ENCODE peak calls at places on chromosomes 1 and 21, in seven cellular contexts. T is GM12865, F is epithelial cell of esophagus, E is mucosa of descending colon, G is GM12864, N is sigmoid colon, V is mesothelial cell of epicardium. O is an unnamed sample.

GRCh38 chr1:45928486-45929205 is 125.2 kb downstream of the MAST2 start:
- DNase-seq in T (no peak), F (no peak), E (no peak), G (no peak), N (no peak), V (no peak), O (no peak)

GRCh38 chr1:209199371-209199770 is 384.1 kb upstream of the CAMK1G start:
- DNase-seq in T (no peak), F (no peak), E (no peak), G (no peak), N (no peak), V (no peak), O (no peak)

GRCh38 chr1:23838401-23838866 is 13.2 kb upstream of the HMGCL start:
- DNase-seq in T (peak), F (peak), E (peak), G (no peak), N (peak), V (peak), O (no peak)

GRCh38 chr1:147389532-147390184 is 147.2 kb downstream of the CHD1L start:
- DNase-seq in T (peak), F (peak), E (peak), G (no peak), N (no peak), V (no peak), O (peak)

GRCh38 chr1:174890024-174890423 is 109.7 kb upstream of the CACYBP start:
- DNase-seq in T (no peak), F (peak), E (no peak), G (no peak), N (no peak), V (no peak), O (no peak)

GRCh38 chr1:233627376-233627775 is 13.5 kb downstream of the KCNK1 start:
- DNase-seq in T (peak), F (peak), E (no peak), G (no peak), N (no peak), V (no peak), O (no peak)

GRCh38 chr1:74933500-74933899 is 200.5 kb downstream of the TYW3 start:
- DNase-seq in T (no peak), F (no peak), E (no peak), G (no peak), N (no peak), V (no peak), O (no peak)

GRCh38 chr1:97159342-97159741 is 437.8 kb downstream of the PTBP2 start:
- DNase-seq in T (peak), F (no peak), E (no peak), G (no peak), N (no peak), V (no peak), O (no peak)

GRCh38 chr1:219381396-219381795 is 207.7 kb downstream of the LYPLAL1 start:
- DNase-seq in T (no peak), F (no peak), E (no peak), G (no peak), N (no peak), V (no peak), O (no peak)

GRCh38 chr1:160429702-160430535 is 29.6 kb downstream of the VANGL2 start:
- DNase-seq in T (peak), F (no peak), E (no peak), G (peak), N (no peak), V (no peak), O (no peak)

GRCh38 chr1:24418898-24419628 is 3.5 kb downstream of the NIPAL3 start:
- DNase-seq in T (no peak), F (peak), E (peak), G (no peak), N (no peak), V (no peak), O (no peak)

GRCh38 chr1:173266845-173267244 is 59.7 kb upstream of the TNFSF4 start:
- DNase-seq in T (no peak), F (no peak), E (no peak), G (no peak), N (no peak), V (no peak), O (no peak)

GRCh38 chr1:111506561-111506960 is 3.1 kb upstream of the ADORA3 start:
- DNase-seq in T (peak), F (no peak), E (no peak), G (no peak), N (no peak), V (no peak), O (no peak)

GRCh38 chr1:111510003-111510380 is 6.6 kb upstream of the ADORA3 start:
- DNase-seq in T (no peak), F (no peak), E (no peak), G (no peak), N (peak), V (no peak), O (no peak)

GRCh38 chr1:111504097-111504496 is 664 bp upstream of the ADORA3 start:
- DNase-seq in T (no peak), F (no peak), E (no peak), G (no peak), N (no peak), V (no peak), O (no peak)

GRCh38 chr1:111505641-111506119 is 2.2 kb upstream of the ADORA3 start:
- DNase-seq in T (peak), F (no peak), E (peak), G (peak), N (no peak), V (no peak), O (no peak)

GRCh38 chr1:111507411-111508201 is 4.2 kb upstream of the ADORA3 start:
- DNase-seq in T (peak), F (peak), E (peak), G (peak), N (peak), V (peak), O (no peak)
- TF ChIP-seq CTCF in T (peak), F (no peak), E (no peak), G (peak), N (no peak), V (no peak), O (peak)

DNA sequence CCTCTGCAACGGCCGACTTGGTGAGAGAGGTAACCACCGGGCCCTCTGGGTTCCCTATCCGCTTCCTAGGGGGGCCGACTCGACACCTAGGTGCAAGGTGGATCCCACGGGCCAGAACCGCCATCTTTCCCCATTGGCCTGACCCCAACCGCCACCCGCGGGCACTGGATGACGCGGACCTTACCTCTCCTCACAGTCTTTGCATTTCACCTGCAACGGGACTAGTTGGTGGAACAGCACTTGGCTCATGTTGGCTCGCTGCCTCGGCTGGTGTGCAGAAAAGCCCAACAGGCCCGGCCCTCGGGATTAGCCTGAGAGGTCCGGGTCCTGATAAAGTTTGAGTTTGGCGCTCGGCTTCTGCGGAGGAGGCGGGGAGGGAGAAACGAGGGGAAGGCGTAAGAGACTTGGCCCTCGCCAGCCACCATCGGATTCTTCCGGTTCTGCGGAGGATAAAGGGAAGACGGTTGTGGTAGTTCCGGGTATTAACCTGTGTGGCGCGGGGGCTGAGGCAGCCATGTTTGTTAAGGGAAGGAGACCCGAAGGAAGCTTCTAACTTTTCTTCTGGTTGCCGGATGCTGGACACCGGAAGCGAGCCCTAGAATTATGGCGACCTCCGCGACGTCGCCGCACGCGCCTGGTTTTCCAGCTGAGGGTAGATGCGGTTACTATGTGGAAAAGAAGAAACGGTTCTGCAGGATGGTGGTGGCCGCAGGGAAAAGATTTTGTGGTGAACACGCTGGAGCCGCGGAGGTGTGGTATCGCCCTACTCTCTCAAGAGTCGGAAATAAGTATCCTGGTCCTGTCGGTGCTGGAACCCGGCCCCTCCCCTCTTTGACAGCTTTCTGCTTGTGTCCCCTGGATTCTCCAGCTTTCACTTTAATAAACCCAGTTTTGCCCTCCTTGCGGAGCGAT is at the start of the genes SASS6 and TRMT13:
- DNase-seq in T (peak), F (peak), E (peak), G (peak), N (peak), V (peak), O (peak)
- TF ChIP-seq CTCF in T (no peak), F (no peak), E (no peak), G (no peak), N (no peak), V (no peak), O (no peak)

GRCh38 chr1:110433803-110434202 is 17.1 kb upstream of the PROK1 start:
- DNase-seq in T (peak), F (peak), E (no peak), G (no peak), N (no peak), V (no peak), O (no peak)
- TF ChIP-seq CTCF in T (peak), F (peak), E (no peak), G (no peak), N (no peak), V (no peak), O (peak)

GRCh38 chr1:110960777-110961420 is 2.8 kb downstream of the LRIF1 start:
- DNase-seq in T (no peak), F (no peak), E (no peak), G (no peak), N (no peak), V (no peak), O (no peak)

GRCh38 chr1:110961902-110962301 is 1.8 kb downstream of the LRIF1 start:
- DNase-seq in T (no peak), F (no peak), E (no peak), G (no peak), N (no peak), V (no peak), O (no peak)

GRCh38 chr1:110962892-110963665 is 643 bp downstream of the LRIF1 start:
- DNase-seq in T (peak), F (peak), E (peak), G (peak), N (peak), V (peak), O (peak)

GRCh38 chr1:110964400-110964903 is 730 bp upstream of the LRIF1 start:
- DNase-seq in T (no peak), F (no peak), E (no peak), G (no peak), N (no peak), V (no peak), O (no peak)

DNA sequence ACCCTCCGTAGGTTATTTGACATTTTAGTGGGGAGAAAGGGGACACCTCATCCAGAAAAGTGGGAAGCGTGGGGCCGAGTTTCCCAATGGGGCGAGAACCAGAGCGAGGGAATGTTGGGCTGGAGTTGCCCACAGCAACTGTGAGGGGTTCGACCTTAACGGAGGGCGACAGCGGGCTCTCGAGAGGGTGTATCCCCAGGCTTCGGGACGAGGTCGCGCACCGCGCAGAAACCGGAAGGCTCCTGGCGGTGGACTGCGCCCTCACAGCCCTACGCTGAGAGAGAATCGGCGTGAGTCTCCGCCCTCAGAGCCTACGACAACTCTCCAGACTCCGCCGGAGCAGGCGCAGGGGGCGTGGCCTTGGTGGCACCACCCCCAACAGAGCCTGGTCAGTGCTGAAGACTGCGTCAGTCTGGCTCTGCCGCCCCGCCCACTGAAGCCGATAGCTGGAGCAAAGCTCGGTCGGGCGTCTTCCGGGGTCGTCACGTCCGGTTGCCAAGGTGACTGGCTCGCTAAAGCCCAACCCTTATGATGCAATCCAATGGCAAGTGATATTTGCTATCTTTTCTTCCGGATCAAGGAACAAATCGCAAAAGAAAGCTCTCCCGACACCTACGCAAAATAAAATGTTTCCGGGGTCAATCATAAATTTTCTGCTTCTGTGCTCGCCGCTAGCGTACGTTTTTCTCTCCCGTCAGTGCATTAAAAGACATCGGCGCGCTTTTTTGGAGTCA is at the start of gene LRIF1:
- DNase-seq in T (peak), F (peak), E (peak), G (peak), N (peak), V (peak), O (peak)
- TF ChIP-seq CTCF in T (peak), F (peak), E (peak), G (peak), N (peak), V (no peak), O (peak)

GRCh38 chr1:161502181-161502580 is 3.1 kb upstream of the FCGR2A start:
- DNase-seq in T (no peak), F (no peak), E (no peak), G (no peak), N (no peak), V (no peak), O (no peak)
- TF ChIP-seq CTCF in T (no peak), F (no peak), E (no peak), G (no peak), N (no peak), V (no peak), O (no peak)

GRCh38 chr21:35616090-35616489 is 444.2 kb downstream of the SETD4 start:
- DNase-seq in T (peak), F (peak), E (no peak), G (no peak), N (no peak), V (no peak), O (peak)
- TF ChIP-seq CTCF in T (no peak), F (peak), E (no peak), G (no peak), N (peak), V (no peak), O (peak)

GRCh38 chr21:39073063-39073462 is 110.2 kb downstream of the PSMG1 start:
- DNase-seq in T (no peak), F (no peak), E (no peak), G (no peak), N (no peak), V (no peak), O (no peak)
- TF ChIP-seq CTCF in T (no peak), F (no peak), E (no peak), G (no peak), N (no peak), V (no peak), O (no peak)

GRCh38 chr1:86499987-86500593 is 31.4 kb downstream of the CLCA1 start:
- DNase-seq in T (peak), F (no peak), E (no peak), G (no peak), N (no peak), V (no peak), O (no peak)
- TF ChIP-seq CTCF in T (peak), F (peak), E (peak), G (peak), N (peak), V (peak), O (peak)

DNA sequence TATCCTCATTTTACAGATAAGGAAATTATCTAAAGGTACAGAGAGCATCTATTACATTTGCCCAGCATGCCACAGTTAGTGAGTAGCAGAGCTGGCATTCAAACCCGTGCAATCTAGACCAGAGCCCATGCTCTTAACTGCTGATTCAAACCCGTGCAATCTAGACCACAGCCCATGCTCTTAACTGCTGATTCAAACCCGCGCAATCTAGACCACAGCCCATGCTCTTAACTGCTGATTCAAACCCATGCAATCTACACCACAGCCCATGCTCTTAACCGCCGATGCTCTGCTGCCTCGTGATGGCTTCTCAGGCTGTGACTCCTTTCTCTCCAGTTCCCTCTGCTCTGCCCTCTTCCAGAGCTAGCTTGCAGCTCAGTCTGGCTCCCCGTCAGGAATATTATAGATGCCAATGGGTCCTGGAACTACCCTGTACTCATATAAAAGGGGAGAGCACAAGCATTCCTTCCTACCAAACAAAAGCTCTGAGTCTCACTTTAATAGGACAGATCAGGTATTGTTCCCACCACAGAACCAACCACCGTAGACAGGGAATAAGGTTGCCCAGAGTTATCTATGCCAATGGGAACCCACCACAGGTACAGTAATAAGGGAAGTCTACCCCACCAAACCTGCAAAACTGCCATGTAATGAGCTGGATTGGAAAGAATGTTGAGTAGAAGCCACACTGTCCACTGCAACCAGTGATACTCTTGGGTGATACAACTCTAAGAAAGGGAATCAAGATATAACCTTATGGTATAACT is 78.4 kb downstream of the SMYD3 start:
- DNase-seq in T (peak), F (peak), E (no peak), G (peak), N (no peak), V (no peak), O (peak)
- TF ChIP-seq CTCF in T (no peak), F (no peak), E (no peak), G (no peak), N (no peak), V (no peak), O (no peak)

O was measured in BJ.